ENCODE peak calls at places on chromosome X, in seven cellular contexts. L is activated CD4-positive, alpha-beta memory T cell treated with anti-CD3 and anti-CD28 coated beads for 36 hours; C is activated T-cell treated with anti-CD3 and anti-CD28 coated beads, Interleukin-2, amount 50 U/mL, for 72 hours; O is NCI-H2081; H is GM19239; X is lung microvascular endothelial cell; N is fibroblast of mammary gland. A is an unnamed sample.

GRCh38 chrX:77342028-77342427 is 105.2 kb upstream of the FGF16 start:
- DNase-seq in H (no peak), C (no peak), N (no peak), O (no peak), L (no peak), X (no peak), A (no peak)

GRCh38 chrX:70422886-70423336 is at the start of gene GDPD2:
- DNase-seq in X (peak), L (no peak), H (no peak), O (peak), C (no peak), N (peak), A (no peak)

GRCh38 chrX:39773923-39774803 is 323.6 kb downstream of the BCOR start:
- DNase-seq in L (peak), O (no peak), X (no peak), C (peak), H (no peak), N (no peak), A (no peak)

GRCh38 chrX:23931149-23931604 is 23.4 kb downstream of the CXorf58 start:
- DNase-seq in N (no peak), L (no peak), X (no peak), C (no peak), H (no peak), O (no peak), A (peak)

GRCh38 chrX:22069586-22069985 is 37.5 kb downstream of the PHEX start:
- DNase-seq in X (no peak), C (no peak), H (no peak), O (no peak), L (no peak), N (no peak), A (no peak)

GRCh38 chrX:128975716-128976115 is 547.6 kb downstream of the SMARCA1 start:
- DNase-seq in N (peak), L (peak), X (peak), H (no peak), C (peak), O (peak), A (peak)

GRCh38 chrX:76127341-76127740 is 45.5 kb upstream of the PBDC1 start:
- DNase-seq in L (no peak), H (no peak), O (no peak), N (no peak), C (no peak), X (no peak), A (no peak)

GRCh38 chrX:127037179-127037578 is 217.7 kb downstream of the PRR32 start:
- DNase-seq in N (no peak), X (no peak), O (no peak), L (no peak), H (no peak), C (no peak), A (no peak)

GRCh38 chrX:133661962-133662839 is 246.9 kb upstream of the GPC4 start:
- DNase-seq in C (no peak), N (peak), O (no peak), L (no peak), H (no peak), X (no peak), A (no peak)

GRCh38 chrX:41561045-41561444 is 113.9 kb downstream of the NYX start:
- DNase-seq in L (peak), X (peak), O (no peak), C (peak), N (peak), H (peak), A (peak)

GRCh38 chrX:134868766-134869495 is 121.9 kb upstream of the SMIM10 start:
- DNase-seq in H (no peak), C (no peak), N (peak), X (peak), L (no peak), O (no peak), A (peak)

GRCh38 chrX:115330498-115331138 is 41.1 kb downstream of the LUZP4 start:
- DNase-seq in O (peak), N (peak), H (peak), X (peak), L (peak), C (peak), A (peak)

GRCh38 chrX:129520151-129520550 is 3.1 kb downstream of the SMARCA1 start:
- DNase-seq in C (no peak), H (no peak), L (no peak), O (no peak), N (no peak), X (no peak), A (no peak)

GRCh38 chrX:96407981-96408380 is 276.7 kb upstream of the DIAPH2 start:
- DNase-seq in X (no peak), C (no peak), H (no peak), L (no peak), N (no peak), O (no peak), A (no peak)

GRCh38 chrX:2691543-2692220 is 587 bp downstream of the CD99 start:
- DNase-seq in C (peak), N (peak), X (peak), H (no peak), O (no peak), L (peak), A (peak)

GRCh38 chrX:118847676-118848075 is 24.1 kb downstream of the ZCCHC12 start:
- DNase-seq in X (peak), C (no peak), N (peak), L (no peak), O (peak), H (no peak), A (peak)

GRCh38 chrX:117713411-117713810 is 403.2 kb downstream of the KLHL13 start:
- DNase-seq in X (no peak), N (no peak), C (no peak), L (no peak), H (no peak), O (no peak), A (no peak)

GRCh38 chrX:25344191-25344936 is 328.6 kb upstream of the ARX start:
- DNase-seq in O (peak), H (no peak), L (no peak), N (no peak), C (no peak), X (no peak), A (no peak)

GRCh38 chrX:107556967-107557366 is 71.3 kb upstream of the PRPS1 start:
- DNase-seq in X (no peak), L (no peak), N (no peak), C (no peak), O (no peak), H (no peak), A (no peak)

GRCh38 chrX:41518127-41518840 is 71.1 kb downstream of the NYX start:
- DNase-seq in L (peak), O (no peak), N (no peak), X (no peak), C (peak), H (no peak), A (no peak)

GRCh38 chrX:155745792-155746191 is 133.0 kb upstream of the TMLHE start:
- DNase-seq in C (no peak), H (no peak), L (no peak), X (peak), N (peak), O (peak), A (peak)

GRCh38 chrX:39396358-39396995 is 595.2 kb downstream of the MID1IP1 start:
- DNase-seq in H (no peak), N (no peak), C (no peak), O (peak), L (no peak), X (no peak), A (no peak)

GRCh38 chrX:65673857-65674350 is 6.5 kb downstream of the MSN start:
- DNase-seq in X (no peak), H (no peak), L (no peak), N (no peak), O (no peak), C (no peak), A (no peak)

GRCh38 chrX:151789179-151789800 is 54.7 kb downstream of the CNGA2 start:
- DNase-seq in C (no peak), X (peak), L (no peak), H (no peak), O (no peak), N (peak), A (no peak)

GRCh38 chrX:50913520-50913919 is 3.0 kb downstream of the BMP15 start:
- DNase-seq in H (no peak), O (no peak), L (no peak), C (no peak), N (no peak), X (peak), A (no peak)

GRCh38 chrX:22399793-22400192 is 127.1 kb downstream of the CBLL2 start:
- DNase-seq in H (no peak), N (peak), C (no peak), X (no peak), O (no peak), L (no peak), A (no peak)

GRCh38 chrX:3295731-3296130 is 50.7 kb downstream of the MXRA5 start:
- DNase-seq in X (no peak), N (peak), O (no peak), L (peak), C (no peak), H (no peak), A (peak)

GRCh38 chrX:67692246-67692645 is 148.4 kb downstream of the AR start:
- DNase-seq in L (no peak), O (no peak), X (no peak), C (no peak), N (peak), H (no peak), A (no peak)

GRCh38 chrX:136586386-136586785 is 54.4 kb downstream of the VGLL1 start:
- DNase-seq in C (no peak), X (no peak), N (peak), O (no peak), L (peak), H (no peak), A (no peak)

GRCh38 chrX:47683171-47684145 is 24.5 kb upstream of the UXT start:
- DNase-seq in H (no peak), N (peak), C (no peak), X (no peak), L (no peak), O (no peak), A (no peak)

GRCh38 chrX:108453841-108454240 is 14.2 kb downstream of the COL4A5 start:
- DNase-seq in H (no peak), N (no peak), C (no peak), X (no peak), L (no peak), O (no peak), A (no peak)

GRCh38 chrX:15973299-15973698 is 118.7 kb upstream of the AP1S2 start:
- DNase-seq in L (peak), O (peak), N (peak), X (peak), C (peak), H (no peak), A (peak)

GRCh38 chrX:155023907-155024833 is 1.6 kb upstream of the F8 start:
- DNase-seq in O (no peak), X (no peak), C (no peak), L (no peak), N (no peak), H (no peak), A (no peak)

GRCh38 chrX:40177489-40177888 is 79.7 kb upstream of the BCOR start:
- DNase-seq in O (no peak), X (no peak), L (no peak), N (no peak), C (no peak), H (no peak), A (no peak)

GRCh38 chrX:119174900-119175299 is 47.3 kb upstream of the KIAA1210 start:
- DNase-seq in C (no peak), N (no peak), H (no peak), L (no peak), X (no peak), O (no peak), A (no peak)

GRCh38 chrX:104098151-104098808 is 14.0 kb upstream of the ZCCHC18 start:
- DNase-seq in C (peak), H (no peak), L (peak), N (peak), X (peak), O (peak), A (peak)

A was measured in A673.